ENCODE peak calls at places on chromosomes 13 and 19, in ten cellular contexts. U is lower leg skin; Z is Jurkat, Clone E6-1; S is GM12865; T is A549; L is activated naive CD4-positive, alpha-beta T cell treated with Interleukin-2 at 50 U/mL for 16 hours; D is Caki2; Y is substantia nigra; V is SK-N-DZ; O is effector CD4-positive, alpha-beta T cell. N is an unnamed sample.

GRCh38 chr13:30442854-30443379 is 20.6 kb downstream of the UBE2L5 start:
- DNase-seq in U (no peak), Z (no peak), S (peak; percentile 85), T (no peak), L (no peak), D (no peak), Y (no peak), V (no peak), O (no peak), N (no peak)

GRCh38 chr13:93290503-93290902 is 63.9 kb downstream of the GPC6 start:
- DNase-seq in U (no peak), Z (no peak), S (no peak), T (no peak), L (no peak), D (no peak), Y (no peak), V (no peak), O (no peak), N (no peak)

GRCh38 chr13:111906306-111906705 is 160.6 kb upstream of the SOX1 start:
- DNase-seq in U (peak; percentile 69), Z (no peak), S (no peak), T (no peak), L (no peak), D (no peak), Y (no peak), V (no peak), O (no peak), N (no peak)

GRCh38 chr13:99353836-99354235 is 46.6 kb upstream of the GPR183 start:
- DNase-seq in U (no peak), Z (no peak), S (no peak), T (no peak), L (peak; percentile 30), D (no peak), Y (no peak), V (no peak), O (no peak), N (no peak)

GRCh38 chr13:41232715-41233114 is 30.7 kb downstream of the MTRF1 start:
- DNase-seq in U (no peak), Z (no peak), S (no peak), T (no peak), L (no peak), D (no peak), Y (no peak), V (no peak), O (no peak), N (no peak)

GRCh38 chr13:43848250-43848649 is 31.3 kb downstream of the CCDC122 start:
- DNase-seq in U (no peak), Z (no peak), S (no peak), T (no peak), L (no peak), D (no peak), Y (no peak), V (no peak), O (no peak), N (peak; percentile 76)

GRCh38 chr13:90502762-90503161 is 844.7 kb upstream of the MIR17HG start:
- DNase-seq in U (no peak), Z (no peak), S (no peak), T (no peak), L (no peak), D (no peak), Y (no peak), V (no peak), O (no peak), N (no peak)

GRCh38 chr13:79905018-79905417 is 424.1 kb downstream of the NDFIP2 start:
- DNase-seq in U (no peak), Z (no peak), S (no peak), T (no peak), L (no peak), D (no peak), Y (no peak), V (no peak), O (no peak), N (no peak)

GRCh38 chr13:80171096-80171495 is 169.8 kb downstream of the SPRY2 start:
- DNase-seq in U (no peak), Z (no peak), S (no peak), T (no peak), L (no peak), D (peak; percentile 31), Y (no peak), V (no peak), O (no peak), N (no peak)

GRCh38 chr13:50124536-50125305 is 109.5 kb downstream of the KCNRG start:
- DNase-seq in U (peak; percentile 91), Z (peak; percentile 94), S (peak; percentile 38), T (peak; percentile 88), L (peak; percentile 92), D (peak; percentile 70), Y (peak; percentile 55), V (peak; percentile 74), O (peak; percentile 94), N (peak; percentile 33)

GRCh38 chr19:49614096-49614857 is 23.3 kb downstream of the PRR12 start:
- DNase-seq in U (no peak), Z (no peak), S (peak; percentile 48), T (peak; percentile 71), L (peak; percentile 30), D (peak; percentile 37), Y (no peak), V (no peak), O (no peak), N (peak; percentile 51)

GRCh38 chr13:35164324-35164932 is 222.4 kb downstream of the NBEA start:
- DNase-seq in U (no peak), Z (peak; percentile 24), S (peak; percentile 56), T (peak; percentile 2), L (no peak), D (peak; percentile 26), Y (no peak), V (peak; percentile 54), O (no peak), N (peak; percentile 20)

GRCh38 chr19:34485831-34486230 is 4.3 kb downstream of the WTIP start:
- DNase-seq in U (peak; percentile 50), Z (no peak), S (no peak), T (no peak), L (no peak), D (no peak), Y (no peak), V (no peak), O (no peak), N (no peak)

GRCh38 chr13:19864339-19865309 is 1.2 kb upstream of the ZMYM5 start:
- DNase-seq in U (peak; percentile 94), Z (no peak), S (peak; percentile 89), T (peak; percentile 55), L (peak; percentile 76), D (peak; percentile 68), Y (peak; percentile 70), V (peak; percentile 72), O (peak; percentile 64), N (no peak)

GRCh38 chr13:112169941-112170822 is 103.2 kb downstream of the SOX1 start:
- DNase-seq in U (peak; percentile 70), Z (no peak), S (no peak), T (no peak), L (no peak), D (no peak), Y (no peak), V (no peak), O (no peak), N (no peak)

GRCh38 chr19:10624585-10624984 is 768 bp upstream of the SLC44A2 start:
- DNase-seq in U (no peak), Z (no peak), S (no peak), T (no peak), L (no peak), D (no peak), Y (no peak), V (no peak), O (no peak), N (no peak)

GRCh38 chr19:8423821-8424223 is 10.7 kb downstream of the MARCHF2 start:
- DNase-seq in U (peak; percentile 98), Z (no peak), S (no peak), T (peak; percentile 67), L (no peak), D (peak; percentile 91), Y (peak; percentile 47), V (peak; percentile 25), O (no peak), N (peak; percentile 93)

GRCh38 chr13:23579886-23580706 is 9.9 kb downstream of the TNFRSF19 start:
- DNase-seq in U (no peak), Z (no peak), S (peak; percentile 45), T (no peak), L (no peak), D (peak; percentile 4), Y (no peak), V (no peak), O (no peak), N (no peak)

GRCh38 chr13:28583661-28584091 is 75.3 kb upstream of the POMP start:
- DNase-seq in U (no peak), Z (no peak), S (no peak), T (no peak), L (no peak), D (no peak), Y (peak; percentile 9), V (no peak), O (no peak), N (no peak)

GRCh38 chr19:3725640-3726310 is 17.6 kb downstream of the TJP3 start:
- DNase-seq in U (no peak), Z (no peak), S (no peak), T (no peak), L (no peak), D (peak; percentile 41), Y (no peak), V (no peak), O (no peak), N (no peak)

GRCh38 chr13:39402221-39402620 is 200.8 kb downstream of the LHFPL6 start:
- DNase-seq in U (no peak), Z (no peak), S (no peak), T (no peak), L (no peak), D (no peak), Y (no peak), V (no peak), O (no peak), N (no peak)

GRCh38 chr19:51079486-51080110 is 3.1 kb downstream of the KLK14 start:
- DNase-seq in U (peak; percentile 87), Z (no peak), S (no peak), T (no peak), L (no peak), D (no peak), Y (no peak), V (no peak), O (no peak), N (no peak)

GRCh38 chr13:100636004-100636403 is 38.6 kb downstream of the TMTC4 start:
- DNase-seq in U (no peak), Z (no peak), S (no peak), T (no peak), L (no peak), D (no peak), Y (no peak), V (no peak), O (no peak), N (no peak)

GRCh38 chr19:2043864-2044708 is 7.0 kb downstream of the MKNK2 start:
- DNase-seq in U (peak; percentile 85), Z (no peak), S (peak; percentile 24), T (no peak), L (no peak), D (no peak), Y (no peak), V (no peak), O (peak; percentile 3), N (no peak)

GRCh38 chr13:42040730-42041016 is 7.8 kb upstream of the DGKH start:
- DNase-seq in U (no peak), Z (no peak), S (no peak), T (no peak), L (no peak), D (no peak), Y (peak; percentile 67), V (no peak), O (no peak), N (no peak)

GRCh38 chr19:41064974-41065569 is 23.2 kb upstream of the CYP2A13 start:
- DNase-seq in U (no peak), Z (peak; percentile 7), S (peak; percentile 26), T (peak; percentile 69), L (no peak), D (peak; percentile 48), Y (no peak), V (no peak), O (no peak), N (no peak)

GRCh38 chr13:111927181-111927540 is 139.8 kb upstream of the SOX1 start:
- DNase-seq in U (peak; percentile 48), Z (no peak), S (no peak), T (no peak), L (no peak), D (no peak), Y (no peak), V (no peak), O (no peak), N (no peak)

GRCh38 chr13:28533441-28534166 is 38.7 kb upstream of the FLT1 start:
- DNase-seq in U (no peak), Z (no peak), S (no peak), T (no peak), L (no peak), D (no peak), Y (no peak), V (no peak), O (no peak), N (no peak)

N was measured in HepG2.